ENCODE peak calls at places on chromosomes 6 and 20, in eight cellular contexts. T is CD4-positive, alpha-beta T cell; A is HS-5; J is NCI-H2171; S is H7; E is EH; Z is anterior cingulate cortex; Q is NCI-H526 treated with DMSO at 0.1 percent for 48 hours. V is an unnamed sample.

GRCh38 chr20:11329271-11329670 is 588.4 kb upstream of the BTBD3 start:
- DNase-seq in A (no peak), Z (no peak), J (no peak), T (no peak), S (no peak), Q (no peak), E (no peak), V (no peak)

GRCh38 chr6:44511126-44511525 is 123.6 kb downstream of the CDC5L start:
- DNase-seq in J (no peak), A (no peak), Z (no peak), Q (no peak), T (no peak), S (no peak), E (no peak), V (no peak)

GRCh38 chr6:118501099-118501498 is 47.0 kb upstream of the PLN start:
- DNase-seq in Z (no peak), J (no peak), S (no peak), Q (no peak), T (no peak), E (no peak), A (no peak), V (no peak)

GRCh38 chr6:127869772-127870404 is 31.0 kb downstream of the THEMIS start:
- DNase-seq in T (no peak), Z (no peak), S (no peak), E (no peak), Q (no peak), A (no peak), J (no peak), V (no peak)

GRCh38 chr6:2168480-2168879 is 76.9 kb downstream of the GMDS start:
- DNase-seq in S (no peak), J (no peak), Z (no peak), T (no peak), Q (no peak), E (peak), A (no peak), V (no peak)

GRCh38 chr6:106064103-106064502 is 22.0 kb upstream of the PRDM1 start:
- DNase-seq in E (peak), A (no peak), J (no peak), S (no peak), T (no peak), Z (no peak), Q (no peak), V (no peak)

GRCh38 chr6:169966312-169967181 is 215.1 kb downstream of the ERMARD start:
- DNase-seq in J (no peak), Q (no peak), E (no peak), S (peak), Z (no peak), A (no peak), T (no peak), V (no peak)

GRCh38 chr6:128966934-128967333 is 84.0 kb downstream of the LAMA2 start:
- DNase-seq in J (no peak), Q (no peak), S (peak), Z (no peak), E (no peak), A (no peak), T (no peak), V (no peak)

GRCh38 chr20:41406307-41406706 is 39.7 kb upstream of the EMILIN3 start:
- DNase-seq in J (no peak), S (no peak), Z (no peak), E (no peak), T (no peak), A (no peak), Q (no peak), V (no peak)

GRCh38 chr6:134175532-134176282 is 123.3 kb upstream of the SLC2A12 start:
- DNase-seq in J (peak), E (peak), T (peak), S (peak), A (no peak), Z (peak), Q (no peak), V (no peak)